ENCODE peak calls at places on chromosomes 1 and 21, in six cellular contexts. W, J, E, U, Z and B are unnamed samples.

GRCh38 chr1:182685186-182685585 is 799 bp upstream of the RGS8 start:
- DNase-seq in Z (no peak), U (no peak), E (no peak), W (no peak), J (no peak), B (no peak)

GRCh38 chr1:183470961-183471747 is 1.1 kb upstream of the SMG7 start:
- DNase-seq in W (peak), U (peak), J (peak), Z (peak), E (peak), B (peak)

GRCh38 chr1:119141020-119141424 is 569 bp upstream of the WARS2 start:
- DNase-seq in J (peak), W (peak), E (no peak), U (no peak), Z (no peak), B (peak)

GRCh38 chr21:33880626-33881025 is 35.0 kb downstream of the ATP5PO start:
- DNase-seq in J (no peak), U (no peak), E (no peak), W (no peak), Z (no peak), B (no peak)

GRCh38 chr1:181044449-181044966 is 10.7 kb downstream of the MR1 start:
- DNase-seq in U (no peak), J (peak), E (peak), Z (no peak), W (no peak), B (no peak)

GRCh38 chr1:10696977-10697376 is 99.5 kb downstream of the CASZ1 start:
- DNase-seq in J (peak), W (no peak), E (no peak), Z (no peak), U (no peak), B (no peak)

GRCh38 chr1:83029916-83030315 is 969.0 kb downstream of the TTLL7 start:
- DNase-seq in Z (no peak), E (no peak), W (no peak), J (no peak), U (no peak), B (no peak)

GRCh38 chr1:41864471-41865040 is 54.2 kb downstream of the HIVEP3 start:
- DNase-seq in J (no peak), U (no peak), Z (no peak), E (no peak), W (no peak), B (peak)

GRCh38 chr1:7469255-7469938 is 301.7 kb upstream of the VAMP3 start:
- DNase-seq in J (no peak), Z (no peak), W (no peak), E (no peak), U (no peak), B (peak)